ENCODE peak calls at places on chromosomes 1 and 21, in four cellular contexts. One of them, this sample, is unnamed.

GRCh38 chr1:109105881-109106280 is 8.0 kb upstream of the ELAPOR1 start:
- DNase-seq in A549: no peak
- DNase-seq in GM12878: no peak
- DNase-seq in K562: no peak
- DNase-seq in this sample: no peak

GRCh38 chr1:206112600-206113301 is 4.4 kb downstream of the AVPR1B start:
- DNase-seq in A549: no peak
- DNase-seq in GM12878: no peak
- DNase-seq in K562: no peak
- DNase-seq in this sample: no peak

GRCh38 chr1:203186446-203187305 is at the start of gene CHI3L1:
- DNase-seq in A549: no peak
- DNase-seq in GM12878: no peak
- DNase-seq in K562: no peak
- DNase-seq in this sample: no peak

GRCh38 chr1:25724986-25725385 is 75.0 kb upstream of the SELENON start:
- DNase-seq in A549: no peak
- DNase-seq in GM12878: no peak
- DNase-seq in K562: no peak
- DNase-seq in this sample: no peak

GRCh38 chr1:210715072-210715471 is 386.4 kb downstream of the HHAT start:
- DNase-seq in A549: no peak
- DNase-seq in GM12878: no peak
- DNase-seq in K562: no peak
- DNase-seq in this sample: no peak

GRCh38 chr1:210222288-210223006 is 10.1 kb upstream of the SERTAD4 start:
- DNase-seq in A549: no peak
- DNase-seq in GM12878: no peak
- DNase-seq in K562: no peak
- DNase-seq in this sample: no peak

GRCh38 chr1:115090547-115090946 is 1.2 kb upstream of the TSPAN2 start:
- DNase-seq in A549: no peak
- DNase-seq in GM12878: no peak
- DNase-seq in K562: no peak
- DNase-seq in this sample: no peak

GRCh38 chr21:27149034-27149433 is 182.1 kb upstream of the ADAMTS5 start:
- DNase-seq in A549: no peak
- DNase-seq in GM12878: no peak
- DNase-seq in K562: no peak
- DNase-seq in this sample: no peak

GRCh38 chr1:9181990-9182783 is 52.4 kb upstream of the H6PD start:
- DNase-seq in A549: no peak
- DNase-seq in GM12878: no peak
- DNase-seq in K562: no peak
- DNase-seq in this sample: peak

GRCh38 chr1:210394281-210394798 is 65.6 kb downstream of the HHAT start:
- DNase-seq in A549: no peak
- DNase-seq in GM12878: peak
- DNase-seq in K562: no peak
- DNase-seq in this sample: no peak

GRCh38 chr1:2799811-2800663 is 1.5 kb downstream of the TTC34 start:
- DNase-seq in A549: no peak
- DNase-seq in GM12878: no peak
- DNase-seq in K562: no peak
- DNase-seq in this sample: no peak

GRCh38 chr1:207752456-207753132 is 740 bp downstream of the CD46 start:
- DNase-seq in A549: no peak
- DNase-seq in GM12878: no peak
- DNase-seq in K562: peak
- DNase-seq in this sample: peak

GRCh38 chr1:59446257-59446901 is 149.5 kb downstream of the FGGY start:
- DNase-seq in A549: no peak
- DNase-seq in GM12878: no peak
- DNase-seq in K562: no peak
- DNase-seq in this sample: peak

GRCh38 chr1:68112835-68113243 is 62.4 kb upstream of the DIRAS3 start:
- DNase-seq in A549: peak
- DNase-seq in GM12878: no peak
- DNase-seq in K562: no peak
- DNase-seq in this sample: no peak

GRCh38 chr1:177799746-177800145 is 170.1 kb downstream of the SEC16B start:
- DNase-seq in A549: no peak
- DNase-seq in GM12878: no peak
- DNase-seq in K562: no peak
- DNase-seq in this sample: no peak

GRCh38 chr1:51679435-51679834 is 62.5 kb downstream of the OSBPL9 start:
- DNase-seq in A549: no peak
- DNase-seq in GM12878: peak
- DNase-seq in K562: no peak
- DNase-seq in this sample: no peak

GRCh38 chr1:15559189-15559815 is 25.5 kb downstream of the AGMAT start:
- DNase-seq in A549: no peak
- DNase-seq in GM12878: no peak
- DNase-seq in K562: no peak
- DNase-seq in this sample: no peak

GRCh38 chr21:31592501-31592900 is 67.0 kb upstream of the SOD1 start:
- DNase-seq in A549: no peak
- DNase-seq in GM12878: no peak
- DNase-seq in K562: no peak
- DNase-seq in this sample: no peak

GRCh38 chr1:90198616-90199015 is 203.7 kb downstream of the ZNF326 start:
- DNase-seq in A549: no peak
- DNase-seq in GM12878: no peak
- DNase-seq in K562: no peak
- DNase-seq in this sample: no peak
- TF ChIP-seq CHD2 in A549: no peak
- TF ChIP-seq CHD2 in GM12878: no peak
- TF ChIP-seq CHD2 in K562: no peak
- TF ChIP-seq CHD2 in this sample: no peak

DNA sequence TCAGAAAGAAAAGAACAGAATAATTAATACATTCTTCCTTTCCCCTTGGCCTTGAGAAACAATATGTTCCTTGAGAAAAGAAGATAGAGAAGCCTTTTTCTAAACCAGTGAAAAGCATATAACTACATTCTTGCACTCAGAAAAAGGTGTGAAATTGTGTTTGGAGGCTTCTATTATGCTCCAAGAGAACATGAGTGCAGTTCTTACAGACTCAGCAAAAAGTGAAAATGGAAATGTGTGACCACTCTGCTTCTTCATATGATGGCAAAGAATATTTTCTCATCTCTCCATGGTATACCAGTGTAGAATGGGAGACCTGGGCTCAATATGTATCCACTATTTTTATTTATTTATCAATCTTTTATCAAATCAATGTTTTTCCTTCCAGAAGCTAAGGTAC is 43.2 kb downstream of the ALG14 start:
- DNase-seq in A549: no peak
- DNase-seq in GM12878: no peak
- DNase-seq in K562: no peak
- DNase-seq in this sample: no peak
- TF ChIP-seq CHD2 in A549: no peak
- TF ChIP-seq CHD2 in GM12878: no peak
- TF ChIP-seq CHD2 in K562: no peak
- TF ChIP-seq CHD2 in this sample: no peak

GRCh38 chr1:156677616-156678596 is 699 bp upstream of the NES start:
- DNase-seq in A549: peak
- DNase-seq in GM12878: no peak
- DNase-seq in K562: peak
- DNase-seq in this sample: peak

GRCh38 chr1:156675715-156676311 is 1.4 kb downstream of the NES start:
- DNase-seq in A549: no peak
- DNase-seq in GM12878: no peak
- DNase-seq in K562: no peak
- DNase-seq in this sample: peak

GRCh38 chr1:156676450-156676819 is 772 bp downstream of the NES start:
- DNase-seq in A549: no peak
- DNase-seq in GM12878: no peak
- DNase-seq in K562: no peak
- DNase-seq in this sample: peak

GRCh38 chr1:156675271-156675708 is 1.9 kb downstream of the NES start:
- DNase-seq in A549: no peak
- DNase-seq in GM12878: no peak
- DNase-seq in K562: no peak
- DNase-seq in this sample: peak

DNA sequence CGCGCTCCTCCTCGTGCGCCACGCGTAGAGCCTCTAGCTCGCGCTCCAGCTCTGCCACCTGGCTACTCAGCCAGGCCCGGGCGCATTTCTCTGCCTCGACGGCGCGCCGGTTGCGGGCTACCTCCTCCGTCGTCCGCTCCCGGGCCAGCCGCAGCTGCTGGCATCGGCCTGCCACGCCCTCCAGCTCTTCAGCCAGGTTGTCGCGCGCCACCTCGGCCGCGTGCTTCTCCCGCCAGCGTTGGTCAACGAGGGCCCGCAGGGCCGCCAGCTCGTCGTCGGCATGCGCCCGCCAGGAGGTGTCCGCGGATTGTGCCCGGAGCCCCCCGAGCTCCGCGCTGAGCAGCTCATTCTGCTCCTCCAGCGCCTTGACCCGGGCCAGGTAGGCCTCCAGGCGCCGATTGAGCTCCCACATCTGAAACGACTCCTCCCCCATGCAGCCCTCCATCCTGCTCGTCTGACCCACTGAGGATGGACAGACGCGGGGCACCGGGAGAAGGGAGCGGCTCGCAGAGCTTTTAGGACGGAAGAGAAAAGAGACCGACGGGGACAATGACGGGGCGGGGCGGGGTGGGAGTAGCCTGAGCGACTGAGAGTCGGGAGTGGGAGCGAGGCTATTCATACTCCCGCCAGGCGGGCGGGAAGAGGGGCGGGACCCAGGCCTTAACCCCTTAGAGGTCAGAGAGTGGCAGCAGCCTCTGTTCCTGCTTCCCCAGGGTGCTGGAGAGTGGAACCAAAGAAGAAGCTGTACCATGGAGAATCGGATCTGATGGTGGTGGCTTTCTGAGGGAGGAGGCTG is at the start of gene NES:
- DNase-seq in A549: no peak
- DNase-seq in GM12878: no peak
- DNase-seq in K562: peak
- DNase-seq in this sample: peak
- TF ChIP-seq CHD2 in A549: no peak
- TF ChIP-seq CHD2 in GM12878: no peak
- TF ChIP-seq CHD2 in K562: no peak
- TF ChIP-seq CHD2 in this sample: no peak

DNA sequence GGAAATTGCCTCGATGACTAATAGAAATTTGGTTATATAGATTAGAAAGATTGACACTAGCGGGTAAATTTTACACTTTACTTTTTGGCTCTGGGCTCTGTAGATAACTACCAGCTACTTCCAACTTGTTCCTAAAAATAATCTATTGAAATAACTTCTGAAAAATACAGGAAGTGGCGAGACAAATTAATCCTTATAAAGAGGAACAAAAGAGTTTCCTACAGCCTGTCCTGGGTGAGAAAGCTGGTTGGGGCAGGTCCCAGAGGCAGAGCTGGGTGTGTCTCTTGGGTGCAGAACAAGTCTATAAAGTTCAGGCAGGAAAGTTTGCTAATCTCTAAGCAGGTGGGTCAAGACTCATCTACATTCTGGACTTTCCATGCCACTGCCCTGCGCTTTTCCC is 69.9 kb upstream of the NRIP1 start:
- DNase-seq in A549: no peak
- DNase-seq in GM12878: no peak
- DNase-seq in K562: no peak
- DNase-seq in this sample: no peak
- TF ChIP-seq CHD2 in A549: no peak
- TF ChIP-seq CHD2 in GM12878: no peak
- TF ChIP-seq CHD2 in K562: no peak
- TF ChIP-seq CHD2 in this sample: no peak

GRCh38 chr1:212110617-212111016 is 75.1 kb downstream of the DTL start:
- DNase-seq in A549: no peak
- DNase-seq in GM12878: no peak
- DNase-seq in K562: no peak
- DNase-seq in this sample: no peak
- TF ChIP-seq CHD2 in A549: no peak
- TF ChIP-seq CHD2 in GM12878: no peak
- TF ChIP-seq CHD2 in K562: no peak
- TF ChIP-seq CHD2 in this sample: no peak

DNA sequence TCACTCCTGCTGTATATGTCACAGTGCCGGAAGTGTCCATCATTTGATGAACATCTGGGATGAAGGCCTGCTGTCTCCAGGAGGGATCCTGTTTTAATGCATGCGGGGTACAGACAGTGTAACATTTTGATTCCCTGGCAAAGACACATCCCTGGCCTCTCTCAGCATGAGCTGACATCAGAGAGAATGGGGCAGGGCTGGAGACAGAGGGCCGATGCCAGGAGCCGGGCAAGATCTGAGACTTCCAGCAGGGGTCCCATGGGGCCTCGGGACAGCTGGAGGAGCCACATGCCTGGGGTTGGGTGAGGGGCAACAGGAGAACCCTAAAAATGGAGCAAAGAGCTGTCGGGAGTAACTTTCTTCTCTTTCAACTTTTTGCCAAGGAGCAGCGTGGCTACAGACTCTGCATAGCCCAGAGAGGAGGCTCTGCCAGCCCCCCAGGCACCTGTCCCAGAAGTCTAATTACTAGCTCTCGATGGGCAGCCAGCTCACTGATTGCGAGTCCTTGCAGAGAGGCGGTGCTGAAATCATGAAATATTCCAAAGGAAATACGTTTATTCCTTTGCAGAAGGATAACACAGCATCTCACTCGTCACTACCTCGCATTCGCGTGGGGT is 130.8 kb downstream of the LACTBL1 start:
- DNase-seq in A549: no peak
- DNase-seq in GM12878: no peak
- DNase-seq in K562: no peak
- DNase-seq in this sample: no peak
- TF ChIP-seq CHD2 in A549: no peak
- TF ChIP-seq CHD2 in GM12878: no peak
- TF ChIP-seq CHD2 in K562: no peak
- TF ChIP-seq CHD2 in this sample: no peak